ENCODE peak calls at places on chromosomes 2 and 18, in six cellular contexts. Z, N, D, E, X and G are unnamed samples.

GRCh38 chr18:25075793-25076192 is 276.2 kb downstream of the ZNF521 start:
- DNase-seq in N (no peak), D (peak), Z (no peak), X (no peak), E (no peak), G (no peak)

GRCh38 chr2:11896386-11896785 is 150.0 kb downstream of the LPIN1 start:
- DNase-seq in E (no peak), D (no peak), Z (no peak), N (peak), X (peak), G (no peak)

GRCh38 chr2:24785704-24786321 is 7.4 kb downstream of the PTRHD1 start:
- DNase-seq in E (no peak), N (no peak), X (no peak), Z (no peak), D (no peak), G (peak)

GRCh38 chr2:150120271-150120950 is 367.1 kb downstream of the RND3 start:
- DNase-seq in X (peak), Z (no peak), N (peak), D (no peak), E (no peak), G (no peak)

GRCh38 chr2:106983305-106983704 is 97.3 kb upstream of the ST6GAL2 start:
- DNase-seq in D (no peak), Z (no peak), E (no peak), N (no peak), X (no peak), G (no peak)

GRCh38 chr18:9965711-9966624 is 52.2 kb downstream of the VAPA start:
- DNase-seq in E (peak), D (peak), X (no peak), Z (no peak), N (peak), G (no peak)

GRCh38 chr2:64405476-64406406 is 48.2 kb upstream of the LGALSL start:
- DNase-seq in E (peak), Z (peak), N (no peak), X (no peak), D (peak), G (no peak)

GRCh38 chr2:171587567-171587966 is 65.3 kb downstream of the CYBRD1 start:
- DNase-seq in D (peak), E (no peak), N (no peak), Z (no peak), X (no peak), G (no peak)

GRCh38 chr2:3341336-3341735 is 36.3 kb downstream of the EIPR1 start:
- DNase-seq in N (no peak), D (no peak), X (no peak), E (no peak), Z (no peak), G (no peak)

GRCh38 chr2:224969633-224970292 is 72.5 kb downstream of the DOCK10 start:
- DNase-seq in Z (no peak), E (no peak), N (no peak), X (no peak), D (no peak), G (no peak)

GRCh38 chr2:201114846-201115245 is 1.1 kb upstream of the CFLAR start:
- DNase-seq in D (no peak), N (no peak), X (no peak), Z (no peak), E (no peak), G (no peak)
- H3K4me3 ChIP-seq in D (no peak), N (no peak), X (no peak), Z (peak), E (peak), G (peak)

GRCh38 chr2:166539340-166540162 is 45.5 kb upstream of the SCN7A start:
- DNase-seq in Z (no peak), X (peak), E (peak), D (peak), N (peak), G (peak)
- H3K4me3 ChIP-seq in Z (peak), X (no peak), E (no peak), D (peak), N (no peak), G (no peak)

GRCh38 chr18:49492694-49493033 is 5.6 kb upstream of the C18orf32 start:
- DNase-seq in D (no peak), N (no peak), Z (no peak), X (no peak), E (no peak), G (no peak)

GRCh38 chr18:49494660-49495059 is 7.6 kb upstream of the C18orf32 start:
- DNase-seq in D (no peak), Z (no peak), E (no peak), X (no peak), N (no peak), G (no peak)

GRCh38 chr18:49490246-49490762 is 3.3 kb upstream of the C18orf32 start:
- DNase-seq in X (no peak), E (no peak), Z (no peak), N (no peak), D (no peak), G (no peak)

GRCh38 chr18:49491534-49491856 is 4.5 kb upstream of the C18orf32 start:
- DNase-seq in Z (no peak), D (no peak), N (no peak), X (no peak), E (no peak), G (no peak)

DNA sequence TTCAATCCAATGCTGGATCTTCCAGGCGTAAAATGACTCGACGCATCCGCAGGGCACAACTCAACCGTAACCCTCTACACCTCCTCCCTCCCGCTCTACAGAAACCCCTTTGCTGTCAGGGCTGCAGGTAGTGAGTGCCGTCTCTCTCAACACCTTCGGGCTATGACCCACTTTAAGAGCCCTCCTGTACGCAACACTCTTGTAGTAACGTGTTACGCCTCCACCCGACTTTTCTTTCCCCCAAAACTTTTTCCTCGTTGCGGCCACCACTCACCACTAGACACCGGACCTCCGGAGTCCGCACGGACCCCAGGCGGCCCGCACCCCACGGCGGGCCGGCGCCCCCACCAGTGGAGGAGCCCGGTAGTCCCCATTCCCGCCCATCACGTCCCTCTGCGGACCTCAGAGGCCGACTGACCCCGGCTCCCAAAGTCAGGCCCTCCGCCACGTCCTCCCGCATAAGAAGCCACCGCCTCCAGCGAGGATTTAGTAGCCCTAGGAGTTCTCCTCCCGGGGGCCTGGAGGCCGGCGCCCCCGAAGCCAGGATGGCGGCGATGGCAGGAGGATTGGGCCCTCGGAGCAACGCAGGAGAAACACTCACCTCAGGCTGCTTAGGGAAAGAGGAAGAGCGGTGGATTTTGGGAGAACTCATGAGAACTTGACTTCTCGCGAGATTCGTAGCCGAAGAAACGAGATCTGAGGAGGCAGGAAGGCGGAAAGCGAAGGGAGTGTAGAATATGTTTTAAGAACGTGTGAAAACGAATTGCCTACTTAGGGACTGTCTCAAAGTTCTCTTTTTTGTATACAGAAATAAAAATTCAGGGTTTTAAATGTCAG is 5.0 kb upstream of the C18orf32 start:
- DNase-seq in E (peak), N (peak), D (peak), Z (peak), X (peak), G (peak)
- H3K4me3 ChIP-seq in E (peak), N (peak), D (peak), Z (peak), X (peak), G (peak)

DNA sequence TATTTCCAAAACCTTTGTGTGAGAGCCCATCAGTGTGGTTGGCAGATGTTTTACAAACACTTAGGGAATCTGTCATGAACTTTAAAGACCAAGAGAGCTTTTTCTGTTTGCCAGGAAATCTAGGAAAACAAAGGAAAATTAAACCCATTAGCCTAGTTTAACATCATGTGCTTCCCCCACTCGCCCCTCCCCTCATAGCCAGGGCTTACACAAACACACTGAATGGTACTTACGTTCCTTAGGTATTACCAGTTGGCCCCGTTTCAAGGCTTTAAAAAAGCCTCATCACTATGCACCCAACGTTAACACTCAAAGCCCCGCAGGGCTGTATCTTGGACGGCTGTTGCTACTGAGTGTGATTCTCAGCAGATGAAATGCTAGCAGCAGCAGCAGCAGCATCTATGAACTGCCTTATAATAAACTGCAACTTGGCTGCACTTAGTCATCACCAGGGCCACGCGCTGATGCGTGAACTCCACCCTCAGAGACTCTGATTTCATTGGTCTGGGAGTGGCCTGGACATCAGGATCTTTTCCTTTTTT is 20.1 kb upstream of the TTC39C start:
- DNase-seq in E (peak), Z (no peak), X (peak), N (no peak), D (peak), G (peak)
- H3K4me3 ChIP-seq in E (no peak), Z (no peak), X (no peak), N (no peak), D (peak), G (peak)

GRCh38 chr2:217943379-217944321 is 59.1 kb downstream of the TNS1 start:
- DNase-seq in D (peak), E (peak), X (peak), Z (peak), N (peak), G (no peak)
- H3K4me3 ChIP-seq in D (peak), E (peak), X (peak), Z (peak), N (no peak), G (no peak)

GRCh38 chr2:20430035-20430434 is 16.8 kb upstream of the RHOB start:
- DNase-seq in Z (no peak), X (no peak), E (no peak), D (no peak), N (no peak), G (no peak)
- H3K4me3 ChIP-seq in Z (no peak), X (no peak), E (no peak), D (no peak), N (no peak), G (no peak)